ENCODE peak calls at places on chromosomes 6 and 20, in four cellular contexts. D is HuH-7, N is NCI-H146, F is OCI-LY7. E is an unnamed sample.

GRCh38 chr20:52895662-52896061 is 76.5 kb upstream of the TSHZ2 start:
- DNase-seq in D (no peak), N (no peak), F (no peak), E (no peak)

GRCh38 chr6:47307362-47308222 is 2.1 kb downstream of the TNFRSF21 start:
- DNase-seq in D (no peak), N (no peak), F (no peak), E (no peak)

GRCh38 chr6:90610671-90611542 is 24.0 kb upstream of the MAP3K7 start:
- DNase-seq in D (peak; percentile 33), N (peak; percentile 21), F (peak; percentile 56), E (peak; percentile 49)

GRCh38 chr6:40972814-40973213 is 66.2 kb downstream of the UNC5CL start:
- DNase-seq in D (no peak), N (no peak), F (no peak), E (no peak)

GRCh38 chr6:56445818-56446217 is 196.9 kb downstream of the DST start:
- DNase-seq in D (no peak), N (no peak), F (no peak), E (no peak)

GRCh38 chr20:50333856-50334255 is 143.2 kb downstream of the CEBPB start:
- DNase-seq in D (no peak), N (no peak), F (no peak), E (no peak)

GRCh38 chr6:2182251-2182650 is 63.2 kb downstream of the GMDS start:
- DNase-seq in D (no peak), N (no peak), F (no peak), E (no peak)

GRCh38 chr6:92810913-92811312 is 608.4 kb downstream of the EPHA7 start:
- DNase-seq in D (peak; percentile 16), N (peak; percentile 79), F (peak; percentile 93), E (no peak)

GRCh38 chr6:114713690-114714089 is 370.9 kb upstream of the HS3ST5 start:
- DNase-seq in D (no peak), N (no peak), F (no peak), E (no peak)

GRCh38 chr20:50762435-50763201 is 31.2 kb downstream of the PARD6B start:
- DNase-seq in D (no peak), N (no peak), F (no peak), E (no peak)

GRCh38 chr6:43733471-43734293 is 36.3 kb upstream of the VEGFA start:
- DNase-seq in D (no peak), N (no peak), F (peak; percentile 68), E (no peak)

GRCh38 chr20:10178727-10179313 is 39.8 kb upstream of the SNAP25 start:
- DNase-seq in D (no peak), N (no peak), F (no peak), E (no peak)

GRCh38 chr6:56021943-56022342 is 146.6 kb upstream of the BMP5 start:
- DNase-seq in D (no peak), N (no peak), F (no peak), E (no peak)

GRCh38 chr6:72811971-72812421 is 190.1 kb downstream of the KCNQ5 start:
- DNase-seq in D (no peak), N (no peak), F (no peak), E (no peak)

GRCh38 chr6:12029979-12030737 is 18.0 kb downstream of the HIVEP1 start:
- DNase-seq in D (no peak), N (no peak), F (no peak), E (no peak)

GRCh38 chr6:113888493-113888892 is 31.3 kb downstream of the MARCKS start:
- DNase-seq in D (no peak), N (no peak), F (no peak), E (no peak)

GRCh38 chr20:32079655-32080109 is 27.6 kb downstream of the HCK start:
- DNase-seq in D (no peak), N (peak; percentile 31), F (no peak), E (no peak)

E was measured in germinal center.